ENCODE peak calls at places on chromosomes 16 and 17, in ten cellular contexts. I, Q, L, X, D, R, C, B, U and Z are unnamed samples.

GRCh38 chr16:77206533-77206932 is 7.3 kb downstream of the SYCE1L start:
- DNase-seq in U (no peak), R (no peak), D (no peak), Q (no peak), C (no peak), I (no peak), X (no peak), B (no peak), L (no peak), Z (no peak)

GRCh38 chr17:80632046-80632581 is 87.5 kb downstream of the RPTOR start:
- DNase-seq in I (no peak), Q (no peak), D (no peak), B (no peak), X (no peak), U (no peak), L (no peak), C (no peak), R (no peak), Z (no peak)

GRCh38 chr16:10989494-10989893 is 45.1 kb downstream of the CLEC16A start:
- DNase-seq in D (no peak), Q (no peak), X (no peak), C (no peak), U (no peak), I (no peak), R (no peak), L (no peak), B (no peak), Z (no peak)

GRCh38 chr17:58204796-58205195 is 12.3 kb downstream of the EPX start:
- DNase-seq in I (no peak), B (no peak), D (no peak), L (no peak), U (no peak), R (no peak), X (no peak), Q (no peak), C (no peak), Z (peak; percentile 25)

GRCh38 chr16:13036600-13036999 is 135.2 kb downstream of the SHISA9 start:
- DNase-seq in B (no peak), R (peak; percentile 11), Q (peak; percentile 91), D (no peak), U (peak; percentile 51), L (no peak), I (no peak), C (peak; percentile 14), X (no peak), Z (peak; percentile 43)

GRCh38 chr16:27323781-27324561 is 10.2 kb downstream of the IL4R start:
- DNase-seq in Q (peak; percentile 68), L (peak; percentile 66), X (no peak), D (no peak), R (no peak), I (no peak), U (no peak), C (no peak), B (no peak), Z (no peak)

GRCh38 chr16:69105501-69106361 is at the start of gene HAS3:
- DNase-seq in D (peak; percentile 90), C (no peak), B (peak; percentile 71), I (no peak), X (peak; percentile 75), R (peak; percentile 46), L (peak; percentile 85), U (peak; percentile 57), Q (peak; percentile 84), Z (peak; percentile 72)

GRCh38 chr17:7549401-7550055 is 670 bp downstream of the TNFSF12 start:
- DNase-seq in U (peak; percentile 58), R (peak; percentile 10), D (no peak), Q (no peak), C (no peak), X (peak; percentile 62), L (no peak), B (peak; percentile 39), I (no peak), Z (no peak)

GRCh38 chr17:30372755-30373154 is 6.0 kb upstream of the CPD start:
- DNase-seq in Q (no peak), U (no peak), L (no peak), R (no peak), C (no peak), I (no peak), D (no peak), X (no peak), B (no peak), Z (peak; percentile 61)

GRCh38 chr16:48158296-48158695 is 2.5 kb upstream of the ABCC12 start:
- DNase-seq in D (no peak), I (no peak), Q (no peak), C (no peak), R (peak; percentile 65), U (no peak), L (no peak), X (no peak), B (no peak), Z (no peak)

GRCh38 chr17:72392056-72393010 is 271.5 kb downstream of the SOX9 start:
- DNase-seq in I (no peak), U (no peak), D (no peak), B (no peak), C (no peak), Q (no peak), X (no peak), L (peak; percentile 88), R (peak; percentile 93), Z (peak; percentile 38)

GRCh38 chr16:89256651-89257254 is 39.2 kb downstream of the ZNF778 start:
- DNase-seq in C (peak; percentile 70), U (peak; percentile 72), X (peak; percentile 75), Q (peak; percentile 14), B (peak; percentile 46), D (peak; percentile 92), R (peak; percentile 72), I (no peak), L (peak; percentile 87), Z (peak; percentile 18)

GRCh38 chr17:57874058-57874419 is 24.2 kb upstream of the MRPS23 start:
- DNase-seq in U (no peak), Q (no peak), I (no peak), C (no peak), B (no peak), X (no peak), L (no peak), D (no peak), R (no peak), Z (no peak)

GRCh38 chr16:77991701-77992100 is 30.6 kb upstream of the CLEC3A start:
- DNase-seq in R (no peak), C (no peak), I (no peak), X (no peak), D (no peak), U (no peak), B (no peak), L (no peak), Q (no peak), Z (no peak)

GRCh38 chr16:30183236-30183960 is at the start of gene CORO1A:
- DNase-seq in X (peak; percentile 90), B (peak; percentile 83), C (peak; percentile 85), Q (peak; percentile 86), U (peak; percentile 91), I (peak; percentile 75), R (peak; percentile 78), L (peak; percentile 95), D (peak; percentile 99), Z (peak; percentile 83)

GRCh38 chr16:48101069-48101674 is 54.6 kb downstream of the ABCC12 start:
- DNase-seq in C (no peak), X (no peak), D (no peak), B (no peak), U (no peak), Q (no peak), R (no peak), I (no peak), L (no peak), Z (peak; percentile 14)

GRCh38 chr16:79013930-79014329 is 586.6 kb downstream of the MAF start:
- DNase-seq in C (no peak), I (no peak), Q (no peak), U (no peak), D (no peak), X (no peak), R (peak; percentile 29), B (no peak), L (no peak), Z (no peak)

GRCh38 chr17:77827461-77827968 is 131.0 kb upstream of the TNRC6C start:
- DNase-seq in R (no peak), Q (no peak), B (no peak), D (peak; percentile 58), X (no peak), I (no peak), L (no peak), C (no peak), U (no peak), Z (no peak)
- H3K36me3 ChIP-seq in R (no peaks in the 10 kb centered on the region), Q (no peaks in the 10 kb centered on the region), B (no peaks in the 10 kb centered on the region), D (no peaks in the 10 kb centered on the region), X (no peaks in the 10 kb centered on the region), I (no peaks in the 10 kb centered on the region), L (no peaks in the 10 kb centered on the region), C (no peaks in the 10 kb centered on the region), U (no peaks in the 10 kb centered on the region), Z (no peaks in the 10 kb centered on the region)

DNA sequence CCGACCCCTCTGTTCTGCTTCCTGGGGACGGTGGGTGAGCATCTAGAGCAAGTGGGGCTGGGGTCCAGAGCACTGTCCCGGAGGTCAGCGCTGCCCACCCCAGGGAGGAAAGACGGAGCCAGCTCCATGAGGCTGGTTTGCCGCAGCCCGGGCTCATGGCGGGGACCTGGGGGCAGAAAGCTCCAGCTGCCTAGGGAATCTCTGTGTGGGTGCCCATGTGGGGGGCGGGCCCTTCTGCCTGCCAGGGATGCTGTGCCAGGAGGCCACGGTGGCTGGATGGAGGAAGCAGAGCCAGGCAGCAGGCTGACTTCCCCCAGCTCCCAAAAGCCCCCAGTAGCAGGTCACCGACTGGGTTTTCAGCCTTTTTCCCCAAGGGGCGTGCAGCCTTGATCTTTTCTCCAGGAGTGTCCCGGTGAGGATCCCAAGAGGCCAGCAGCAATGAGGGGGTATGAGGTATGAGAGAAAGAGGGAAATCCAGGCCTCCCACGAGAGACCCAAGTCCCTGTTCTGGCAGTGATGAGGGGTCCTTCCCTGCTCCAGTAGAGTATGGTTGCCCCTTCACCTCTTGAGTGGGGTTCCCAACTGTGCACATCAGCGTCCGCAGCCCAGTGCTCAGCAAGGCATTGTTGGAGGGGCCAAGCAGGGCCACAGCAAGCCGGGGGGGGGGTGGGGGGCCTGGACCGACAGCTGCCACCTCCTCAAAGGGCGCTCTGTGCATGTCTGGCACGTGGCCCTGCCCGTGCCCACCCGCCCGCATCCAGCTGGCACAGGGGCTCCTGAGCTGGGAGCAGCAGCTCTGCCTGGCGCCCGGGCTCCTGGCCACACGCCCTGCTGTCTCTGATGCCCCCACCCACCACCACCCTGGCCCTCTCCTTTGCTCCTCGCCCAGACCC is 15.6 kb upstream of the BCAR1 start:
- DNase-seq in L (no peak), Q (no peak), I (peak; percentile 39), C (no peak), X (no peak), R (no peak), U (peak; percentile 44), B (no peak), D (no peak), Z (no peak)
- H3K4me3 ChIP-seq in L (peak overlapping the region; percentile 84), Q (no peak overlapping the region), I (no peak overlapping the region), C (no peak overlapping the region), X (no peak overlapping the region), R (peak overlapping the region; percentile 89), U (no peak overlapping the region), B (no peak overlapping the region), D (no peak overlapping the region), Z (no peak overlapping the region)

GRCh38 chr16:31745900-31746299 is 127.7 kb upstream of the ZNF267 start:
- DNase-seq in R (no peak), C (no peak), D (no peak), X (no peak), Q (no peak), L (no peak), B (no peak), U (no peak), I (no peak), Z (no peak)
- H3K9me3 ChIP-seq in R (peaks cover 86% of the 10 kb centered on the region), C (peaks cover 33% of the 10 kb centered on the region), D (peaks cover 97% of the 10 kb centered on the region), X (peaks cover 82% of the 10 kb centered on the region), Q (peaks cover 3% of the 10 kb centered on the region), L (peaks cover 42% of the 10 kb centered on the region), B (peaks cover 14% of the 10 kb centered on the region), U (peaks cover 12% of the 10 kb centered on the region), I (peaks cover 67% of the 10 kb centered on the region), Z (peaks cover 62% of the 10 kb centered on the region)

GRCh38 chr17:82243648-82244412 is 15.0 kb downstream of the SLC16A3 start:
- DNase-seq in D (peak; percentile 68), X (no peak), R (no peak), Q (no peak), C (no peak), I (no peak), L (no peak), U (no peak), B (no peak), Z (no peak)
- H3K36me3 ChIP-seq in D (peaks cover 92% of the 10 kb centered on the region), X (no peaks in the 10 kb centered on the region), R (peaks cover 80% of the 10 kb centered on the region), Q (peaks cover 45% of the 10 kb centered on the region), C (peaks cover 58% of the 10 kb centered on the region), I (no peaks in the 10 kb centered on the region), L (peaks cover 61% of the 10 kb centered on the region), U (peaks cover 7% of the 10 kb centered on the region), B (peaks cover 4% of the 10 kb centered on the region), Z (peaks cover 94% of the 10 kb centered on the region)